ENCODE peak calls at places on chromosome 1, in seven cellular contexts. O is psoas muscle, C is fibroblast of lung, W is PC-9, R is Caco-2, Y is tibial nerve, T is trophoblast cell. H is an unnamed sample. For H3K4me1, the result is how much of the 10 kb centered on the place peaks cover.

GRCh38 chr1:39673215-39673614 is 1.3 kb upstream of the NT5C1A start:
- DNase-seq in O (no peak), C (no peak), W (no peak), R (no peak), Y (no peak), T (no peak), H (no peak)

GRCh38 chr1:91564888-91565700 is 64.4 kb downstream of the CDC7 start:
- DNase-seq in O (no peak), C (peak), W (no peak), R (no peak), Y (no peak), T (peak), H (no peak)

GRCh38 chr1:200381256-200381980 is 28.4 kb downstream of the ZNF281 start:
- DNase-seq in O (no peak), C (peak), W (no peak), R (no peak), Y (no peak), T (no peak), H (no peak)

GRCh38 chr1:119831027-119831426 is 19.8 kb upstream of the REG4 start:
- DNase-seq in O (no peak), C (no peak), W (no peak), R (no peak), Y (no peak), T (no peak), H (no peak)

GRCh38 chr1:226632169-226632884 is 83.8 kb downstream of the STUM start:
- DNase-seq in O (no peak), C (no peak), W (no peak), R (no peak), Y (no peak), T (no peak), H (no peak)

GRCh38 chr1:37519613-37520012 is 5.0 kb upstream of the MEAF6 start:
- DNase-seq in O (no peak), C (no peak), W (no peak), R (no peak), Y (no peak), T (no peak), H (no peak)

GRCh38 chr1:167462341-167462740 is 56.0 kb downstream of the CD247 start:
- DNase-seq in O (no peak), C (no peak), W (no peak), R (no peak), Y (no peak), T (no peak), H (no peak)

GRCh38 chr1:234965128-234965527 is 163.5 kb downstream of the TOMM20 start:
- DNase-seq in O (no peak), C (peak), W (no peak), R (no peak), Y (no peak), T (no peak), H (no peak)

DNA sequence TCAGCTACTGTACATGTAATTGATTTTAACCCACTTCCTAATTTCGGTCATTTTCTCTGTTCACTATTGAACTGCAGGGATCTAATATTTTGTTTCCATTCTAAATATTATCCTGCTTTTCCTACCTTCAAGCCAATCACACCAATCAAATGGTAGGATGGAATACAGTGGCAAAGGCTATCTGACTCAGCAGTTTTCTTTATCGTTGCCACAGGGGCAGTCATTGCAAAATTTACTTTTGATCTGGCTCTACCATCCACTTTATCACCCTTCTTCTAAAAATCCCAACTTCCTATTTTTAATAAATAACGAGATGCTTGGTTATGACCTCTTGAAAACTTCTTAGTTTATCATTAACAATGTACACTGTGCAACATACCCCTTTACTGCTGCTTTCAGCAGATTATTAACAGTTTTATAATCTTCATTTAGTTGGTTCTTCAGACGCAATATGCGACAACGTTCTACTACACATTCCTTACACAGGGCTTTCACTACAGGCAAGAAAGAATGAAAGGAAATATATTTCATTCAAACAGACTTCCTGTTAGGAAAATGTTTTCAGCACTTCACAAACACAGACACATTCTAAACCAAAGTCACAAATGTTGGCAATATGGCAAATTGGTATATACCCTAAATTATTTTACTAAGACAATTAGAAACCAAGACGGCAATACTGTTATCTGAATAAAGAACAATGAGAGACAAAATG is 52.3 kb upstream of the RAP1GAP start:
- DNase-seq in O (no peak), C (no peak), W (no peak), R (no peak), Y (no peak), T (no peak), H (no peak)
- H3K4me1 ChIP-seq in O (under half), C (under half), W (under half), R (under half), Y (under half), T (under half), H (under half)

GRCh38 chr1:203521812-203522211 is 27.9 kb downstream of the OPTC start:
- DNase-seq in O (no peak), C (no peak), W (no peak), R (no peak), Y (no peak), T (no peak), H (no peak)
- H3K4me1 ChIP-seq in O (under half), C (under half), W (half or more), R (under half), Y (half or more), T (under half), H (under half)

GRCh38 chr1:203505526-203506189 is 11.7 kb downstream of the OPTC start:
- DNase-seq in O (no peak), C (no peak), W (no peak), R (no peak), Y (no peak), T (peak), H (no peak)

GRCh38 chr1:203504400-203505250 is 10.7 kb downstream of the OPTC start:
- DNase-seq in O (peak), C (peak), W (peak), R (peak), Y (peak), T (peak), H (peak)

GRCh38 chr1:203507227-203507626 is 13.3 kb downstream of the OPTC start:
- DNase-seq in O (peak), C (peak), W (no peak), R (no peak), Y (no peak), T (no peak), H (no peak)

GRCh38 chr1:203506821-203507220 is 12.9 kb downstream of the OPTC start:
- DNase-seq in O (no peak), C (no peak), W (no peak), R (no peak), Y (no peak), T (no peak), H (no peak)

GRCh38 chr1:203503851-203504250 is 9.9 kb downstream of the OPTC start:
- DNase-seq in O (no peak), C (no peak), W (no peak), R (no peak), Y (no peak), T (no peak), H (no peak)
- H3K4me1 ChIP-seq in O (under half), C (under half), W (under half), R (under half), Y (under half), T (under half), H (under half)

GRCh38 chr1:54332781-54333585 is 73.2 kb downstream of the SSBP3 start:
- DNase-seq in O (peak), C (no peak), W (no peak), R (no peak), Y (peak), T (no peak), H (no peak)

GRCh38 chr1:54329337-54329954 is 76.7 kb downstream of the SSBP3 start:
- DNase-seq in O (no peak), C (no peak), W (no peak), R (no peak), Y (no peak), T (no peak), H (no peak)

GRCh38 chr1:54334996-54335395 is 71.2 kb downstream of the SSBP3 start:
- DNase-seq in O (peak), C (peak), W (no peak), R (no peak), Y (no peak), T (no peak), H (no peak)

GRCh38 chr1:54331091-54331772 is 75.0 kb downstream of the SSBP3 start:
- DNase-seq in O (no peak), C (peak), W (no peak), R (no peak), Y (no peak), T (no peak), H (no peak)

DNA sequence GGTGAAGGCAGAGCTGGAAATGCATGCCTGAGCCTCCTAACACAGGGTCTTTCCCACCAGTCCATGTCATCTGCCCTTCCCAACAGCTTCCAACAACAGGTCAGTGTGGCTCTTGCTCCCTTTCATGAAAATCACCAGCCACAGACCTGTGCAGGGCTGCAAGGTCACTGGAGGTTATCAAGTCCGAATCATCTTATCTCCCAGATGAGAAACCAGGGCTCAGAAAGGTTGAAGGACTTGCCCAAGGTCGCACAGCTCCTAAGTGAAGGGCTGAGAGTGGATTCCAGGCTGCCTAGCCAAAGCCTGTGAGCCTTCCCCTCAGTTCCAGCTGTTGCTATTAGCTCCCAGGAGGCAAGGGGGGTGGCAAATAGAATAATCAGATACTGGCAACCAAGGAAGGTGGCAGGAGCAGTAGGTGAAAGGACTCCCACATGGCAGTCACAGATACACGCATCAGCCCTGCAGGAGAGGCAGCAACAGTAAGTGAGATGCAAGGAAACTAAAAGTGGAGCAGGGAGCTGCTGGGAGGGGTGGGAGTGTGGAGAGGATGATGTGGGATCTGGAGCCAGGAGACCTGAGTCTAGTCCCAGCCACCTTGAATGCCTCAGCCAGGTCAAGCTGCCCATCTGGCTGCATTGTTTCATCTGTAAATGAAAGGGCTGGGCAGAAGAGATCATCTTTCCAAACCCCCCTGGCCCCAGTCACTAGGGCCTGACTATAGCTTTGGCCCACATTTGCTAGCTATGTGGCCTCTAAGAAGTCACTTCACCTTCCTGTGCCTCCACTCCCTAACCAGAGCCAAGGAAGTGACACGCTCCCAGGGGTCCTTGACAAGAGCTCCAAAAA is 74.1 kb downstream of the SSBP3 start:
- DNase-seq in O (no peak), C (no peak), W (no peak), R (no peak), Y (no peak), T (no peak), H (no peak)
- H3K4me1 ChIP-seq in O (half or more), C (under half), W (under half), R (under half), Y (half or more), T (half or more), H (under half)

GRCh38 chr1:104946558-104947210 is 1197.0 kb downstream of the AMY1C start:
- DNase-seq in O (no peak), C (no peak), W (no peak), R (no peak), Y (no peak), T (no peak), H (no peak)
- H3K4me1 ChIP-seq in O (under half), C (under half), W (under half), R (under half), Y (under half), T (under half), H (under half)

GRCh38 chr1:156221986-156222692 is 9.3 kb downstream of the PMF1 start:
- DNase-seq in O (no peak), C (no peak), W (no peak), R (no peak), Y (no peak), T (no peak), H (no peak)
- H3K4me1 ChIP-seq in O (under half), C (under half), W (under half), R (under half), Y (under half), T (under half), H (under half)

GRCh38 chr1:3502834-3503524 is 48.5 kb downstream of the ARHGEF16 start:
- DNase-seq in O (no peak), C (no peak), W (no peak), R (no peak), Y (no peak), T (no peak), H (no peak)
- H3K4me1 ChIP-seq in O (under half), C (under half), W (under half), R (under half), Y (under half), T (under half), H (under half)

GRCh38 chr1:82223091-82223490 is 422.4 kb downstream of the ADGRL2 start:
- DNase-seq in O (no peak), C (no peak), W (no peak), R (no peak), Y (no peak), T (no peak), H (no peak)

GRCh38 chr1:82226198-82226505 is 425.4 kb downstream of the ADGRL2 start:
- DNase-seq in O (no peak), C (peak), W (no peak), R (no peak), Y (no peak), T (no peak), H (peak)

GRCh38 chr1:82227696-82228095 is 427.0 kb downstream of the ADGRL2 start:
- DNase-seq in O (no peak), C (peak), W (no peak), R (no peak), Y (peak), T (peak), H (no peak)

GRCh38 chr1:82225407-82226197 is 424.9 kb downstream of the ADGRL2 start:
- DNase-seq in O (no peak), C (peak), W (no peak), R (no peak), Y (no peak), T (peak), H (no peak)

DNA sequence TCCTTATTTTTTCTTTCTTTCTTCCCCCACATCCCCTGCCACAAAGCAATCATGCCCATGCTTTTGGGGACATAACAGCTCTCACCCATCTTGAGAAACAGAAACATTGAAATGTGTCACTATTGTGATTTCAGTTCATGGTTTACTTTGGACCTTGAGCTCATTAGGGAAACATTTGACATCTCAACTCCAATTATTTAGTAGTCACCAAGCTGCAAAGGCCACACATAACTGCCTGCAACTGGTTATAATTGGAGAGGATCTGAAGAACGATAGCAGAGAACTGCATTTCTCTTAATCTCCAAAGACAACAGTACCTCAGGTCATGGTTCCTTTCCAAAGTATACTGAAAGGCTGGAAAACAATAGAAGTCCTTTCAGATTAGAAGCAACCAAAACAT is 426.6 kb downstream of the ADGRL2 start:
- DNase-seq in O (no peak), C (no peak), W (no peak), R (no peak), Y (peak), T (no peak), H (peak)
- H3K4me1 ChIP-seq in O (under half), C (under half), W (under half), R (under half), Y (under half), T (under half), H (under half)

GRCh38 chr1:243745361-243745760 is 104.7 kb downstream of the AKT3 start:
- DNase-seq in O (no peak), C (peak), W (no peak), R (no peak), Y (no peak), T (no peak), H (peak)

GRCh38 chr1:243748227-243748626 is 101.8 kb downstream of the AKT3 start:
- DNase-seq in O (no peak), C (no peak), W (no peak), R (no peak), Y (no peak), T (no peak), H (no peak)

GRCh38 chr1:243742814-243743213 is 107.2 kb downstream of the AKT3 start:
- DNase-seq in O (no peak), C (peak), W (no peak), R (no peak), Y (no peak), T (no peak), H (no peak)

GRCh38 chr1:243748706-243749283 is 101.2 kb downstream of the AKT3 start:
- DNase-seq in O (no peak), C (peak), W (peak), R (no peak), Y (peak), T (peak), H (peak)

DNA sequence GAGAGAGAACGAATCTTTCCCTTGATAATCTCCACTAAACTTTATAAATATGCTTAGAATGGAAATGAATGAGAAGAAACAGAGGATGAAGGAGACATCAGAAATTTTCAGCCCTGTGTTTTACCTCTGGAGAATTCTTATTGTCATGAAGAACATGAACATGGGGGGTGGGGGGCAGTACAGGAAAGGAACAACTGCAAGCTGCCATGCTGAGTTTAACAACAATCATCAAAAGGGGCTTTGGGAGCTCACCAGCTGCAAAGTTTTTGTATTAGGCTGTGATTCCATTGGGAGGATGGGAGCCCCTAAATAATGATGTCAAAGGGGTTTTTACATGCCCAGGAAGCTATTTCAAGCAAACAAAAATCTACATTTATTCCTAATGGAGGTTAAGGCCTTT is 103.3 kb downstream of the AKT3 start:
- DNase-seq in O (no peak), C (no peak), W (no peak), R (no peak), Y (no peak), T (no peak), H (peak)
- H3K4me1 ChIP-seq in O (under half), C (under half), W (under half), R (under half), Y (under half), T (under half), H (under half)

GRCh38 chr1:150388241-150388640 is 24.3 kb downstream of the RPRD2 start:
- DNase-seq in O (no peak), C (no peak), W (no peak), R (no peak), Y (no peak), T (no peak), H (no peak)
- H3K4me1 ChIP-seq in O (under half), C (under half), W (under half), R (under half), Y (under half), T (under half), H (under half)